ENCODE peak calls at places on chromosomes 1 and 21, in ten cellular contexts. E, D, N, Y, H, B, I, P, M and Z are unnamed samples.

GRCh38 chr1:81920245-81920740 is 119.6 kb downstream of the ADGRL2 start:
- DNase-seq in E (no peak), D (no peak), N (peak), Y (peak), H (no peak), B (no peak), I (peak), P (peak), M (no peak), Z (no peak)

GRCh38 chr1:11680270-11681070 is 478 bp downstream of the MAD2L2 start:
- DNase-seq in E (no peak), D (no peak), N (no peak), Y (no peak), H (no peak), B (peak), I (no peak), P (peak), M (no peak), Z (no peak)

GRCh38 chr1:189775343-189775742 is 702.3 kb downstream of the BRINP3 start:
- DNase-seq in E (no peak), D (no peak), N (no peak), Y (no peak), H (no peak), B (no peak), I (no peak), P (peak), M (no peak), Z (no peak)

GRCh38 chr1:17596651-17597509 is 57.4 kb downstream of the ARHGEF10L start:
- DNase-seq in E (no peak), D (no peak), N (no peak), Y (no peak), H (no peak), B (no peak), I (no peak), P (no peak), M (no peak), Z (no peak)

GRCh38 chr1:7808253-7808844 is 24.3 kb downstream of the PER3 start:
- DNase-seq in E (no peak), D (no peak), N (no peak), Y (no peak), H (peak), B (no peak), I (no peak), P (peak), M (peak), Z (peak)

GRCh38 chr1:117615474-117615873 is 9.6 kb downstream of the TENT5C start:
- DNase-seq in E (no peak), D (no peak), N (no peak), Y (no peak), H (no peak), B (no peak), I (no peak), P (no peak), M (no peak), Z (no peak)

GRCh38 chr1:147551036-147551435 is 9.7 kb downstream of the BCL9 start:
- DNase-seq in E (no peak), D (no peak), N (no peak), Y (no peak), H (no peak), B (no peak), I (no peak), P (no peak), M (no peak), Z (no peak)

GRCh38 chr21:43284238-43284637 is 115.4 kb downstream of the CRYAA start:
- DNase-seq in E (no peak), D (no peak), N (no peak), Y (no peak), H (no peak), B (no peak), I (no peak), P (no peak), M (no peak), Z (no peak)

GRCh38 chr1:196438324-196438723 is 169.9 kb downstream of the KCNT2 start:
- DNase-seq in E (no peak), D (no peak), N (no peak), Y (no peak), H (peak), B (no peak), I (no peak), P (no peak), M (no peak), Z (no peak)

GRCh38 chr1:50295553-50295952 is 127.7 kb downstream of the DMRTA2 start:
- DNase-seq in E (no peak), D (no peak), N (no peak), Y (no peak), H (no peak), B (no peak), I (no peak), P (no peak), M (no peak), Z (no peak)

GRCh38 chr1:40897499-40897898 is 35.3 kb upstream of the CITED4 start:
- DNase-seq in E (no peak), D (no peak), N (no peak), Y (no peak), H (no peak), B (no peak), I (no peak), P (peak), M (no peak), Z (no peak)

GRCh38 chr1:30315185-30315960 is 408.0 kb downstream of the MATN1 start:
- DNase-seq in E (peak), D (no peak), N (no peak), Y (peak), H (no peak), B (no peak), I (no peak), P (peak), M (peak), Z (no peak)

GRCh38 chr1:30404341-30404740 is 319.0 kb downstream of the MATN1 start:
- DNase-seq in E (peak), D (no peak), N (peak), Y (no peak), H (no peak), B (no peak), I (no peak), P (no peak), M (no peak), Z (no peak)

GRCh38 chr21:15442743-15443142 is 287.0 kb upstream of the USP25 start:
- DNase-seq in E (no peak), D (no peak), N (no peak), Y (no peak), H (no peak), B (no peak), I (no peak), P (no peak), M (no peak), Z (no peak)

GRCh38 chr1:63980706-63981407 is 207.0 kb downstream of the ROR1 start:
- DNase-seq in E (peak), D (no peak), N (no peak), Y (no peak), H (no peak), B (no peak), I (no peak), P (no peak), M (no peak), Z (no peak)

GRCh38 chr21:31405638-31406037 is 61.6 kb upstream of the TIAM1 start:
- DNase-seq in E (no peak), D (no peak), N (no peak), Y (no peak), H (no peak), B (peak), I (no peak), P (no peak), M (no peak), Z (no peak)

GRCh38 chr1:30011970-30012369 is 711.4 kb downstream of the MATN1 start:
- DNase-seq in E (no peak), D (no peak), N (no peak), Y (no peak), H (no peak), B (no peak), I (no peak), P (no peak), M (no peak), Z (no peak)

GRCh38 chr1:216606047-216606637 is 117.1 kb downstream of the ESRRG start:
- DNase-seq in E (no peak), D (no peak), N (no peak), Y (no peak), H (no peak), B (no peak), I (no peak), P (no peak), M (no peak), Z (peak)

GRCh38 chr1:85297855-85298629 is 21.6 kb upstream of the BCL10 start:
- DNase-seq in E (peak), D (no peak), N (no peak), Y (no peak), H (no peak), B (no peak), I (no peak), P (peak), M (peak), Z (no peak)

GRCh38 chr1:119080586-119080985 is 59.9 kb downstream of the WARS2 start:
- DNase-seq in E (no peak), D (no peak), N (peak), Y (no peak), H (no peak), B (peak), I (no peak), P (peak), M (no peak), Z (no peak)

GRCh38 chr1:228035844-228036243 is 29.0 kb downstream of the WNT3A start:
- DNase-seq in E (no peak), D (no peak), N (no peak), Y (peak), H (no peak), B (peak), I (no peak), P (no peak), M (no peak), Z (no peak)

GRCh38 chr1:119924948-119925898 is 28.9 kb upstream of the ADAM30 start:
- DNase-seq in E (no peak), D (no peak), N (no peak), Y (no peak), H (no peak), B (no peak), I (no peak), P (no peak), M (no peak), Z (no peak)

GRCh38 chr1:205284420-205285144 is 37.0 kb downstream of the NUAK2 start:
- DNase-seq in E (peak), D (peak), N (peak), Y (peak), H (peak), B (peak), I (peak), P (peak), M (peak), Z (peak)

GRCh38 chr1:168893359-168893791 is 164.4 kb upstream of the DPT start:
- DNase-seq in E (no peak), D (no peak), N (peak), Y (no peak), H (no peak), B (peak), I (peak), P (no peak), M (no peak), Z (no peak)

GRCh38 chr1:230381049-230381467 is 45.1 kb downstream of the PGBD5 start:
- DNase-seq in E (peak), D (no peak), N (no peak), Y (no peak), H (no peak), B (no peak), I (no peak), P (no peak), M (no peak), Z (no peak)

GRCh38 chr21:46477765-46478164 is 19.1 kb downstream of the DIP2A start:
- DNase-seq in E (no peak), D (no peak), N (no peak), Y (no peak), H (no peak), B (no peak), I (no peak), P (peak), M (no peak), Z (no peak)

GRCh38 chr1:212070720-212071302 is 35.3 kb downstream of the DTL start:
- DNase-seq in E (no peak), D (no peak), N (no peak), Y (no peak), H (peak), B (no peak), I (no peak), P (peak), M (peak), Z (peak)

GRCh38 chr1:43204394-43204793 is 32.3 kb downstream of the CFAP57 start:
- DNase-seq in E (no peak), D (no peak), N (no peak), Y (no peak), H (no peak), B (no peak), I (no peak), P (no peak), M (no peak), Z (no peak)

GRCh38 chr1:12206792-12207424 is 22.9 kb upstream of the VPS13D start:
- DNase-seq in E (no peak), D (no peak), N (no peak), Y (no peak), H (no peak), B (no peak), I (no peak), P (no peak), M (no peak), Z (no peak)

GRCh38 chr1:8866792-8867415 is 11.6 kb downstream of the ENO1 start:
- DNase-seq in E (no peak), D (no peak), N (no peak), Y (no peak), H (no peak), B (no peak), I (no peak), P (no peak), M (no peak), Z (no peak)

GRCh38 chr1:94947453-94947852 is 20.5 kb upstream of the CNN3 start:
- DNase-seq in E (no peak), D (no peak), N (no peak), Y (no peak), H (no peak), B (no peak), I (no peak), P (peak), M (no peak), Z (no peak)

GRCh38 chr1:212488436-212489283 is 55.9 kb downstream of the NENF start:
- DNase-seq in E (peak), D (no peak), N (peak), Y (no peak), H (peak), B (peak), I (no peak), P (peak), M (no peak), Z (peak)

GRCh38 chr1:216604771-216605170 is 118.5 kb downstream of the ESRRG start:
- DNase-seq in E (no peak), D (no peak), N (no peak), Y (no peak), H (no peak), B (no peak), I (no peak), P (no peak), M (no peak), Z (no peak)

GRCh38 chr21:36325373-36326010 is 5.5 kb downstream of the MORC3 start:
- DNase-seq in E (no peak), D (no peak), N (no peak), Y (no peak), H (no peak), B (no peak), I (no peak), P (peak), M (no peak), Z (peak)

GRCh38 chr1:226649780-226650179 is 89.3 kb downstream of the ITPKB start:
- DNase-seq in E (no peak), D (no peak), N (no peak), Y (no peak), H (peak), B (no peak), I (no peak), P (peak), M (no peak), Z (peak)

GRCh38 chr1:10557714-10558113 is 83.0 kb downstream of the PEX14 start:
- DNase-seq in E (no peak), D (no peak), N (no peak), Y (no peak), H (no peak), B (no peak), I (no peak), P (no peak), M (no peak), Z (no peak)

GRCh38 chr1:88191917-88192316 is 492.2 kb upstream of the PKN2 start:
- DNase-seq in E (no peak), D (no peak), N (no peak), Y (no peak), H (no peak), B (no peak), I (no peak), P (no peak), M (no peak), Z (no peak)

GRCh38 chr1:51567653-51568052 is 48.6 kb upstream of the EPS15 start:
- DNase-seq in E (no peak), D (no peak), N (no peak), Y (no peak), H (no peak), B (no peak), I (no peak), P (peak), M (no peak), Z (no peak)

GRCh38 chr1:28298438-28298837 is 30.4 kb upstream of the MED18 start:
- DNase-seq in E (no peak), D (no peak), N (no peak), Y (no peak), H (no peak), B (no peak), I (no peak), P (no peak), M (no peak), Z (no peak)

DNA sequence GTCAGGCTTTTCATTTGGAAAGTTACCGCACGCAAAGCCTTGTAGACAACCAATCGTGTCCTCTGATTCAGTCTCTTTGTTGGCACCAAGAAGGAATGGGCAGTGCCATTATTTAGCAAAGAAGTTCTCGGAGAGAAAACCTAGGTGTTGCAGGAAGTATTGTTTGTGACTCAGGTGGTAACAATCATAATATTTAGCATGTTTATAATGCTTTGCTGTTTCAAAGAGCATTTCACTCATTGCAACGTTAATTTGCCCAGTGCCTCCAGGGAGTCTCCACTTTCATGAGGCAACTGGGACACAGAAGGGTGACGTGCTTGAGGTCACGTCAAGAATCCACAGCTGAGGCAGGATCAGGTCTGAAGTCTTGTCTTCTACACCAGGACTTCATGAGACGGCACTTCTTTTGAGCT is 31.4 kb downstream of the STPG1 start:
- DNase-seq in E (no peak), D (no peak), N (no peak), Y (peak), H (no peak), B (no peak), I (no peak), P (no peak), M (no peak), Z (no peak)
- TF ChIP-seq POLR2A in E (no peak), D (no peak), N (no peak), Y (no peak), H (no peak), B (no peak), I (no peak), P (no peak), M (no peak), Z (no peak)

DNA sequence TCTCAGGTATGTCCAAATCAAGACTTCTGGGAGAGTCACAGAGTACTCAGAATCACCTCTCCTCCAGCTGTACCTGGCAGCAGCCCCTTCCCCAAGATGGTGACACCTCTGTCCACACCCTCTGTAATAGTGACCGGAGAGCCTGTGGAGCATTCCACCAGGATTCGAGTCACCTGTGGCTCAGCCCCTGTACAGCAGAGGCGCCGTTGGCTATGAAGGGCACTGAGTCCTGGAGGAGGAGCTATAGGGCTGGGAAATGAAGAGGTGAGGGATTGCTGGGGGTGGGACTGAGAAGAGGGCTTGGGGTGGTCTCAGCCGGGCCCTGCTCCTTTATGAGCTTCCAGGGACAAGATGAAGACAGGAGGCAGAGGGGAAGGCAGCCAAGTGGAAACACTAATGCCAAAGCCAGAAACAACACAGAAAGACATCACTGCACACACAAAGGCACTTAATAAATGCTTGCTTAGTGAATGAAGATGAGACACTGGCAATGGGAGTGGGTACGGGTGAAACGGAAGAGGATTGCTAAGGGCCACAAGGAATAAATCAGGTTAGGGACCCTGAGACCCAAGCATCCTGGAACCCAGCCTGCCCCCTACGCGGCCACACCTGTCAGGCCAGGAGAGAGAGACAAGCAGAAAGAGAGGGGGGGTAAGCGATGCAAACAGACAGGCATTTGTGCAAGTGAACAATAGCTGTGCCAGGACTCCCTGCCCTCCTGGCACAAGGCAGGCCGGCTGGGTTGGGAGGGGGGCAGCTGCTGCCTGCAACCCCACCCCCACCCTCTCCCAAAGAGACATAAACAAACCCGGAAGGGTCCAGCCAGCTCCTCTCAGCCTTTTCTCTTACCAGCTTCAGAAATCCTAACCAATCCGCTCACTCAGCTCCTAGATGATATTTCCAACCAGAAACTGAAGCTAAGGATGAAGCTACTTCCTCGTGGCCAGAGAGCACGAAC is 3.9 kb downstream of the ARHGEF2 start:
- DNase-seq in E (no peak), D (no peak), N (no peak), Y (no peak), H (no peak), B (no peak), I (no peak), P (no peak), M (no peak), Z (no peak)
- TF ChIP-seq POLR2A in E (no peak), D (no peak), N (no peak), Y (no peak), H (no peak), B (no peak), I (no peak), P (no peak), M (no peak), Z (no peak)

DNA sequence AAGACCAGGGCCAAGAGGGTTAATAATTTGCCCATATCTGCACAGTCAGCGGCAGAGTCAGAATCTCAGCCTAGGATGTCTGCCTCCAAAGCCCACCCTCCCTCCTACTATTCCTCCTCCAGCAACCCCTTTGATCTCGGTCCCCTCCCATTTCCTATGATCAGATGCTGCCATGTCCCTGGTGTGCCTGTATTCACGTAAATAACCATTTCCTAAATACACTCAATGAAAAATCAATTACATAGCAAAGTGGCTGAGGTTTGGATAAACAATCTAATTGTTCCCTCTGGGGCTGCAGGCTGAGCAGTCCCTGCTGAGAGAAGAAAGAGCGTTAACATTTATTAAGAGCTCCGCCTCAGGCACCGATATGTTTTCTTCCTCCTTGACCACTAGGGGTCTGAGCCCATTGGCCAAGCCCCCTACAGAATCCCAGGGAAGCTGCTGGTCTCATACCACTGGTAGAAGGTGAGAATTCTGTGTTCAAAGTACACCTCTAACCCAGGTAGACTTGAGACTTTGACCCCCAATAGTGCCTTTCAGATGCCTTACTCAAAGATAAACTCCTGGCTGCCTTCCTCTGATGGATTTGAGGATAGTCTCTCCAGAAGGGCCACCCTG is 34.0 kb upstream of the CAMK1G start:
- DNase-seq in E (no peak), D (no peak), N (no peak), Y (no peak), H (peak), B (no peak), I (no peak), P (no peak), M (no peak), Z (no peak)
- TF ChIP-seq POLR2A in E (no peak), D (no peak), N (no peak), Y (no peak), H (no peak), B (no peak), I (no peak), P (no peak), M (no peak), Z (no peak)

DNA sequence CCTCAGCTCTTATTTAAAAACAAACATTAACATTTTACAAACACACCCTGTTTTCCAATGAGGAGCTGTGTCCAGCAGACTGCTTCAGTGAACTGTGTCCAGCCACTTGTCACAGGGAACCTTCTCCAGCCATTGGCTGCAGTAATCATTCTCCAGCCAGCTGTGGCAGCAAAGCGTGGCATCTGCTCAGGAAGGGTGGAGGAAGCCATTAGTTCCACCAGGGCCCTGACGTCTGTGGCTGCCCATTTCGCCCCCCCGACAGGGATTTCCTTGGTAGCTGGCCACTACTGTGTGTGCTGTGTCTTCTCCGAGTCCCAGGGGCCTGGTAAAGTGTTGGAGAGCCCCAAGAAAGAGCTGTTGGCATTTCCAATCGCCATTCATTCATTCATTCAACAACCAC is 62.8 kb upstream of the SELENON start:
- DNase-seq in E (no peak), D (no peak), N (peak), Y (no peak), H (no peak), B (peak), I (peak), P (no peak), M (no peak), Z (no peak)
- TF ChIP-seq POLR2A in E (no peak), D (no peak), N (no peak), Y (no peak), H (no peak), B (no peak), I (no peak), P (no peak), M (no peak), Z (no peak)